ENCODE peak calls at places on chromosomes 4 and X, in ten cellular contexts. T, G, D, L, B, F, O, W, U and A are unnamed samples.

GRCh38 chrX:18719852-18720251 is 12.4 kb downstream of the PPEF1 start:
- DNase-seq in L (no peak), F (no peak), D (no peak), O (no peak), W (no peak), B (no peak), T (no peak), U (no peak), G (no peak), A (no peak)

GRCh38 chrX:112473654-112474053 is 206.1 kb downstream of the LHFPL1 start:
- DNase-seq in D (no peak), L (no peak), U (no peak), W (no peak), O (no peak), G (no peak), B (no peak), T (no peak), F (no peak), A (no peak)

GRCh38 chrX:70171636-70172035 is 5.6 kb upstream of the DGAT2L6 start:
- DNase-seq in D (no peak), F (no peak), B (no peak), U (no peak), T (peak), W (no peak), L (no peak), G (no peak), O (no peak), A (no peak)

GRCh38 chrX:119482497-119483480 is 14.5 kb downstream of the SLC25A5 start:
- DNase-seq in O (no peak), G (no peak), L (no peak), F (peak), U (no peak), W (peak), T (peak), B (peak), D (peak), A (no peak)

GRCh38 chr4:55733874-55734437 is 85.6 kb upstream of the EXOC1L start:
- DNase-seq in U (peak), B (peak), D (no peak), F (no peak), T (peak), G (no peak), W (no peak), O (peak), L (no peak), A (peak)

GRCh38 chr4:23033796-23034195 is 341.1 kb downstream of the GBA3 start:
- DNase-seq in W (no peak), D (no peak), L (no peak), T (peak), O (no peak), B (no peak), F (no peak), G (no peak), U (no peak), A (no peak)

GRCh38 chr4:123676550-123677229 is 280.1 kb downstream of the SPRY1 start:
- DNase-seq in G (no peak), F (peak), T (peak), D (no peak), U (no peak), L (no peak), B (no peak), W (no peak), O (no peak), A (no peak)

GRCh38 chrX:26613951-26614350 is 398.0 kb downstream of the MAGEB5 start:
- DNase-seq in L (no peak), W (no peak), T (no peak), U (no peak), G (no peak), F (no peak), B (no peak), O (no peak), D (no peak), A (no peak)

GRCh38 chr4:150381671-150382427 is 200.1 kb upstream of the MAB21L2 start:
- DNase-seq in B (no peak), U (no peak), L (no peak), W (no peak), G (no peak), D (no peak), F (no peak), T (peak), O (no peak), A (no peak)

GRCh38 chr4:5019274-5019673 is at the start of gene CYTL1:
- DNase-seq in O (no peak), U (no peak), W (no peak), B (no peak), D (peak), G (no peak), L (no peak), T (peak), F (no peak), A (no peak)

GRCh38 chr4:36997727-36998126 is 246.8 kb upstream of the NWD2 start:
- DNase-seq in B (no peak), L (no peak), W (no peak), U (no peak), T (no peak), D (no peak), O (no peak), G (no peak), F (no peak), A (peak)

GRCh38 chr4:89539374-89539773 is 231.8 kb upstream of the GPRIN3 start:
- DNase-seq in G (peak), B (no peak), D (no peak), L (no peak), O (no peak), W (no peak), T (peak), U (no peak), F (no peak), A (no peak)

GRCh38 chr4:178271386-178271785 is 829.1 kb upstream of the AGA start:
- DNase-seq in W (no peak), O (no peak), L (no peak), T (no peak), B (no peak), G (no peak), D (no peak), F (no peak), U (no peak), A (no peak)

GRCh38 chrX:47706575-47706974 is 47.6 kb upstream of the UXT start:
- DNase-seq in D (no peak), U (no peak), O (no peak), F (no peak), G (no peak), B (no peak), W (no peak), L (no peak), T (peak), A (no peak)

GRCh38 chr4:120723986-120724385 is 198.5 kb downstream of the PRDM5 start:
- DNase-seq in G (no peak), F (no peak), B (no peak), D (no peak), T (no peak), L (no peak), U (no peak), W (no peak), O (no peak), A (no peak)

GRCh38 chrX:1609759-1610158 is 5.1 kb upstream of the ASMT start:
- DNase-seq in U (no peak), T (no peak), F (no peak), G (no peak), D (no peak), W (no peak), O (no peak), B (no peak), L (no peak), A (no peak)

GRCh38 chr4:158065176-158065575 is 107.6 kb downstream of the GASK1B start:
- DNase-seq in B (no peak), F (no peak), W (no peak), L (no peak), U (peak), D (no peak), G (no peak), T (no peak), O (no peak), A (no peak)

GRCh38 chrX:151754042-151754419 is 19.5 kb downstream of the CNGA2 start:
- DNase-seq in D (no peak), U (no peak), F (peak), G (peak), O (no peak), T (peak), B (peak), W (no peak), L (peak), A (no peak)

GRCh38 chrX:153539979-153540358 is 22.5 kb downstream of the ATP2B3 start:
- DNase-seq in W (no peak), G (no peak), B (no peak), D (no peak), F (no peak), T (no peak), U (no peak), O (no peak), L (no peak), A (no peak)

GRCh38 chr4:69025191-69025998 is 70.9 kb upstream of the UGT2B7 start:
- DNase-seq in G (no peak), B (peak), T (no peak), D (no peak), L (no peak), F (no peak), W (no peak), U (peak), O (no peak), A (no peak)

GRCh38 chr4:70980196-70980595 is 13.3 kb upstream of the DCK start:
- DNase-seq in W (no peak), D (no peak), L (no peak), T (no peak), O (no peak), U (peak), B (no peak), G (no peak), F (no peak), A (no peak)

GRCh38 chrX:40908026-40908425 is 172.7 kb upstream of the MED14 start:
- DNase-seq in G (no peak), L (no peak), O (no peak), F (no peak), B (no peak), T (peak), U (no peak), D (no peak), W (no peak), A (no peak)